ENCODE peak calls at places on chromosomes 5 and 9, in five cellular contexts. T is SK-N-SH, X is suprapubic skin, B is breast epithelium, C is upper lobe of left lung. F is an unnamed sample. For H3K9me3, the result is how much of the 10 kb centered on the place peaks cover.

GRCh38 chr9:13688223-13688989 is 408.9 kb upstream of the MPDZ start:
- DNase-seq in T (no peak), X (no peak), B (no peak), C (no peak), F (no peak)

GRCh38 chr5:55218966-55219365 is 8.1 kb downstream of the MCIDAS start:
- DNase-seq in T (no peak), X (no peak), B (no peak), C (peak), F (no peak)

GRCh38 chr9:117014061-117014460 is 327.0 kb downstream of the TRIM32 start:
- DNase-seq in T (no peak), X (no peak), B (no peak), C (no peak), F (no peak)

GRCh38 chr9:114185570-114185969 is 30.2 kb downstream of the COL27A1 start:
- DNase-seq in T (no peak), X (no peak), B (no peak), C (no peak), F (no peak)

GRCh38 chr9:71515103-71515502 is 253.2 kb downstream of the CEMIP2 start:
- DNase-seq in T (no peak), X (no peak), B (no peak), C (no peak), F (no peak)

GRCh38 chr5:43603535-43604363 is 769 bp downstream of the NNT start:
- DNase-seq in T (peak), X (peak), B (peak), C (peak), F (no peak)

GRCh38 chr5:5340206-5340729 is 82.2 kb upstream of the ICE1 start:
- DNase-seq in T (peak), X (peak), B (no peak), C (no peak), F (peak)

GRCh38 chr9:12785251-12785880 is 10.5 kb downstream of the LURAP1L start:
- DNase-seq in T (no peak), X (peak), B (no peak), C (peak), F (no peak)

GRCh38 chr5:177992466-177992865 is 3.6 kb downstream of the PROP1 start:
- DNase-seq in T (no peak), X (no peak), B (no peak), C (no peak), F (no peak)

GRCh38 chr5:763397-763796 is 21.1 kb downstream of the ZDHHC11B start:
- DNase-seq in T (peak), X (peak), B (no peak), C (no peak), F (no peak)

GRCh38 chr5:9284781-9285307 is 261.0 kb downstream of the SEMA5A start:
- DNase-seq in T (peak), X (no peak), B (no peak), C (no peak), F (no peak)

GRCh38 chr9:5671711-5672353 is 42.9 kb downstream of the RIC1 start:
- DNase-seq in T (no peak), X (no peak), B (no peak), C (no peak), F (no peak)
- H3K9me3 ChIP-seq in T (under half), X (under half), B (under half), C (under half), F (under half)

DNA sequence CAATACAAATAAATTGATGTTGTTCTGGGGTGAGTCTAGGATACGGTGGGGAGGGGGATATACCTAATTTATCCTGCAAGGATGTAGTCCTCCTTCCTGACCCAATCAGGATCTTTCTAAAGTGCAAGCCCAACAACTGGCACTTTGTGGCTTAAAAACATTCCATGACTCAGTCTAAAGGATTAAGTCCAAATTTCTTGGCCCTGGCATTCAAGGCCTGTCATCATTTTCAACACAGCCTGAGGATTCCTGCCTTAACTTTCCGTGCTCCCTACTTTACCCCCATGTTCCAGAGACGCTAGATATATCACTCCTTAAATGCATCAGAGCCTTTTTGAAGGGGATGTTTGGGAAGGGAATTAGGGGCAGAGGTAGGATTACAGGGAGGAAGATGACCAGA is 1.0 kb downstream of the FAM221B start:
- DNase-seq in T (no peak), X (no peak), B (no peak), C (no peak), F (no peak)
- TF ChIP-seq POLR2AphosphoS5 in T (no peak), X (no peak), B (no peak), C (no peak), F (no peak)

GRCh38 chr5:165602529-165602928 is 2097.1 kb downstream of the MAT2B start:
- DNase-seq in T (no peak), X (no peak), B (no peak), C (no peak), F (no peak)

DNA sequence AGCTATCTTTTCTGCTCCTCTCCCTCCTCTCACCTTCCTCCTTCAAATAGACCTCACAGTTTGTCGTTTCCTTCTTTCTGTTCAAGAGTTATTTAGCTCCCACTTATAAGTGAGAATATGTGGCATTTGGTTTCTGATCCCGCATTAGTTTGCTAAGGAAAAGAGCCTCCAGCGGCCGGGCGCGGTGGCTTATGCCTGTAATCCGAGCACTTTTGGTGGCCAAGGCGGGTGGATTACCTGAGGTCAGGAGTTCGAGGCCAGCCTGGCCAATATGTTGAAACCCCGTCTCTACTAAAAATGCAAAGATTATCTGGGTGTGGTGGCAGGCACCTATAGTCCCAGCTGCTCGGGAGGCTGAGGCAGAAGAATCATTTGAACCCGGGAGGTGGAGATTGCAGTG is 2101.6 kb downstream of the MAT2B start:
- DNase-seq in T (no peak), X (no peak), B (no peak), C (no peak), F (no peak)
- H3K9me3 ChIP-seq in T (under half), X (under half), B (under half), C (under half), F (under half)

DNA sequence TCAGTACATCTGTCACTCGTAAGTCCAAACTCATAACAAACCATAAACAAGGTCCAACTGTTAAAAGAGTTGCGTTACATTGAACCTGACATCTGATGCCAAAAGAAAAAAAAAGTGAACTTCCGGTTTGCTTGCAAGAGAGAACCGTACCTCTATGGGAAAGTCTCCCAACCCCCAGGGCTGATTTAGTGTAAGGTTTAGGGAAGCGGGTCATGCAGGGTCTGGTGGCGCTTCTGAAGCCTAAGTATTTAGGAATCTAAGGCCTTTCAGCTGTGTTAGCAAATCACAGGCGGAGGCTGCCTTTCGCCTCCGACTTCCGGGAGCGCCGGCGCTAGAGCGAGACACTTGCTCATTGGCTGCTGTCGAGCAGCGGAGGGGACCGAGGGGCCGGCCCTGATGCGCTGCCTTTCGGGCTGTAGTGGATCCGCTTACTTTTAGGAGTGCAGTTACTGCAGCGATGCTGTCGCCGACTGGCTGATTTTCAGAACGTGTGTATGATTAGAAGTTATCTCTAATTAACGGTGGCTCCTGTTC is 12.0 kb upstream of the GNPDA1 start:
- DNase-seq in T (peak), X (peak), B (peak), C (peak), F (peak)
- TF ChIP-seq POLR2AphosphoS5 in T (peak), X (peak), B (peak), C (peak), F (peak)

GRCh38 chr9:112997236-112997941 is 14.6 kb downstream of the ZNF883 start:
- DNase-seq in T (no peak), X (no peak), B (no peak), C (no peak), F (no peak)
- H3K9me3 ChIP-seq in T (under half), X (half or more), B (half or more), C (half or more), F (under half)

F was measured in SK-N-MC.